ENCODE peak calls at places on chromosome 12, in seven cellular contexts. J is IMR-90, G is H9, S is neuronal stem cell, Q is mesendoderm, R is trophoblast cell, E is H1. O is an unnamed sample.

GRCh38 chr12:126747530-126748149 is 1519.3 kb upstream of the TMEM132C start:
- DNase-seq in S (no peak), J (no peak), R (no peak), G (peak), E (no peak), Q (peak), O (no peak)

GRCh38 chr12:131693149-131693548 is 17.7 kb upstream of the SFSWAP start:
- DNase-seq in R (no peak), J (no peak), S (no peak), Q (no peak), G (no peak), E (no peak), O (no peak)

GRCh38 chr12:14249368-14249767 is 116.1 kb upstream of the ATF7IP start:
- DNase-seq in S (peak), R (no peak), J (no peak), G (no peak), Q (peak), E (no peak), O (no peak)

GRCh38 chr12:59084758-59085383 is 164.6 kb upstream of the LRIG3 start:
- DNase-seq in G (peak), R (no peak), S (no peak), Q (peak), J (peak), E (no peak), O (peak)

GRCh38 chr12:490260-490659 is 30.5 kb downstream of the B4GALNT3 start:
- DNase-seq in G (no peak), J (no peak), R (no peak), E (no peak), S (no peak), Q (no peak), O (no peak)

GRCh38 chr12:27542628-27543027 is 18.6 kb downstream of the PPFIBP1 start:
- DNase-seq in S (no peak), R (peak), G (no peak), Q (peak), E (no peak), J (peak), O (peak)

GRCh38 chr12:64522316-64522715 is 70.4 kb downstream of the TBK1 start:
- DNase-seq in R (no peak), J (peak), G (no peak), E (no peak), Q (no peak), S (no peak), O (peak)

GRCh38 chr12:26691234-26691970 is 141.6 kb downstream of the ITPR2 start:
- DNase-seq in E (peak), Q (peak), S (peak), J (peak), G (peak), R (peak), O (peak)

GRCh38 chr12:13465641-13466040 is 269.1 kb downstream of the EMP1 start:
- DNase-seq in G (no peak), R (no peak), S (no peak), E (no peak), J (no peak), Q (no peak), O (no peak)

GRCh38 chr12:28870839-28871440 is 278.1 kb upstream of the FAR2 start:
- DNase-seq in S (no peak), R (no peak), Q (no peak), J (peak), E (no peak), G (no peak), O (peak)

GRCh38 chr12:58443273-58443980 is 476.9 kb downstream of the LRIG3 start:
- DNase-seq in J (peak), Q (peak), G (peak), R (no peak), S (no peak), E (no peak), O (peak)

GRCh38 chr12:109949089-109949488 is 47.1 kb downstream of the GIT2 start:
- DNase-seq in Q (no peak), G (no peak), S (no peak), R (peak), J (peak), E (no peak), O (peak)

GRCh38 chr12:12538535-12538934 is 24.1 kb downstream of the DUSP16 start:
- DNase-seq in Q (no peak), R (no peak), E (no peak), S (no peak), G (no peak), J (no peak), O (no peak)

GRCh38 chr12:24553259-24553658 is 395.6 kb downstream of the BCAT1 start:
- DNase-seq in Q (no peak), J (no peak), E (no peak), S (no peak), G (no peak), R (no peak), O (no peak)

GRCh38 chr12:53098354-53098981 is 1.0 kb downstream of the IGFBP6 start:
- DNase-seq in E (no peak), R (no peak), Q (peak), S (no peak), J (peak), G (peak), O (peak)

GRCh38 chr12:66693901-66694513 is 15.1 kb upstream of the GRIP1 start:
- DNase-seq in E (no peak), Q (peak), J (peak), S (peak), G (no peak), R (peak), O (peak)

GRCh38 chr12:103586791-103587370 is at the start of gene STAB2:
- DNase-seq in R (peak), E (no peak), G (no peak), S (no peak), J (no peak), Q (no peak), O (no peak)

GRCh38 chr12:45666452-45667215 is 62.9 kb upstream of the ARID2 start:
- DNase-seq in E (no peak), G (no peak), Q (no peak), J (peak), R (no peak), S (no peak), O (no peak)

GRCh38 chr12:67648306-67649164 is at the start of gene DYRK2:
- DNase-seq in S (peak), J (peak), Q (peak), R (peak), E (peak), G (peak), O (peak)

GRCh38 chr12:34401659-34402227 is 379.4 kb downstream of the ALG10 start:
- DNase-seq in E (no peak), Q (no peak), J (no peak), S (no peak), R (no peak), G (no peak), O (no peak)

GRCh38 chr12:115295886-115296285 is 611.9 kb upstream of the TBX3 start:
- DNase-seq in G (no peak), S (no peak), R (no peak), E (no peak), J (no peak), Q (no peak), O (no peak)

DNA sequence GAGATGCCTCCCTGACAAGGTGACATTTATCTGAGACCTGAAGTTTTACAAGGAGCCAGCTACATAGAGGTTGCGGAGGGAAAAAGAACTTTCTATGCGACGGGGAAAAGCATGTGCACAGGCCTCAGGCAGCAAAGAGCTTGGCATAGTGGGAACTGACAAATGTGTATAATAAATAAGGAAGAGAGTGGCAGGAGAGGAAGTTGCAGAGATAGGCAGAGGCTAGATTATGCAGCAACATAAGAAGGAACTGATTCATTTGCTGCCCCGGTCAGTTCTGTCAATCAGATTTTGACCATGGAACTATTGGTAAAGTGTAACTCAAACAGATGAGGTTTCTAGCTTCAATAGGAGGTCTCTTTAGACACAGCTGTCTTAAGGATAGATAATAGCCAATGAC is 33.7 kb upstream of the RIC8B start:
- DNase-seq in E (no peak), S (no peak), Q (no peak), G (no peak), R (no peak), J (no peak), O (no peak)
- H3K18ac ChIP-seq in E (no peak), S (no peak), Q (no peak), G (no peak), R (no peak), J (no peak), O (no peak)

DNA sequence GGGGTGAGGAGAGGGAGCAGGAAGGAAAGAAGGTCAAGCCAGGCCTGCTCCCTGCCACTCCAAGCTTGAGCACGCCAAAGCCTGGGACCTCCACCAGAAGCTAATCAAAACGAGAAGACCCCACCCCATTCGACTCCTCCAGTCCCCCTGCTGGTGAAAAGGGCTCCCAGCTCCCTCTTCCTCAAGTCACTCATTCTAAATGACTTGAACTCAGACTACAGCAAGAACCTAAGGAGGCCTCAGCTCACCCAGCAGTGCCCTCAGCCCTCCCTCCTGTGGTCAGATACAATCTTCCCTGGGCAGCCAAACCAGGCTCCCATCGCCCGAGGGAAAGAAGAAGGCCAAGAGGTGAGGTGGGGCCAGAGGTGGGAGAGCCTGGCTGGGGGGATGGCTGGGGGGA is 17.4 kb downstream of the HDAC7 start:
- DNase-seq in S (no peak), R (no peak), J (no peak), G (no peak), E (no peak), Q (peak), O (no peak)
- H3K18ac ChIP-seq in S (peak), R (peak), J (no peak), G (no peak), E (no peak), Q (no peak), O (peak)

DNA sequence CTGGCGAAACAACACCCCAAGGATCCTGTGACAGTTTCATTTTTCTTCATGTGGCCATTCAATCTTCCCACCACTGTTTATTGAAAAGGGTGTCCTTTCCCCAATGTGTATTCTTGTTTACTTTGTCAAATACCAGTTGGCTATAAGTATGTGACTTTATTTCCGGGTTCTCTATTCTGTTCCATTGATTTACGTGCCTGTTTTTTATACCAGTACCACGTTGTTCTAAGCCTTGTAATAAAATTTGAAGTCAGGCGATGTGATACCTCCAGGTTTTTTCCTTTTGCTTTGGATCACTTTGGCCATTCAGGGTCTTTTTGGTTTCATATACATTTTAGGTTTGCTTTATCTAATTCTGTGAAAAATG is 9.1 kb upstream of the MGAT4C start:
- DNase-seq in G (no peak), J (no peak), E (no peak), R (no peak), S (no peak), Q (no peak), O (no peak)
- H3K18ac ChIP-seq in G (no peak), J (no peak), E (no peak), R (no peak), S (no peak), Q (no peak), O (no peak)

DNA sequence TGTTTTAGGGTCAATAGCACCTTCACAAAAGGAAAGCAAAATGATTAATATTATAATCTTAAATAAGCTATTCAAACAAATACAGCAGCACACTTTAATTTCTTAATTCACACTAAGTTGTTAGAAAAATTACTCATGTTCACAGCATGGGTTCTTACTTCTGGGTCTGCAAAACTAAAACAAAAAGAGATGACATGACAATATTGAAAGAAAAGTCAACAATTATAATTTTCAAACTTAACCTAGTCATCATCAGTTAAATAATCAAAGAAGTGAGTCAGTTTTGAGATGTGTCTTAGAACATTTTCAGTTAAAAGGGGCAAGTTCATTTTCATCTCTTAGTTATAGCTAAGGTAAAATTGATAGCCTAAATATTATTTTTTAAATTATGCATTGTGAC is 47.7 kb upstream of the RMST start:
- DNase-seq in J (no peak), S (no peak), E (no peak), G (no peak), Q (no peak), R (no peak), O (no peak)
- H3K18ac ChIP-seq in J (no peak), S (no peak), E (no peak), G (no peak), Q (no peak), R (no peak), O (no peak)

DNA sequence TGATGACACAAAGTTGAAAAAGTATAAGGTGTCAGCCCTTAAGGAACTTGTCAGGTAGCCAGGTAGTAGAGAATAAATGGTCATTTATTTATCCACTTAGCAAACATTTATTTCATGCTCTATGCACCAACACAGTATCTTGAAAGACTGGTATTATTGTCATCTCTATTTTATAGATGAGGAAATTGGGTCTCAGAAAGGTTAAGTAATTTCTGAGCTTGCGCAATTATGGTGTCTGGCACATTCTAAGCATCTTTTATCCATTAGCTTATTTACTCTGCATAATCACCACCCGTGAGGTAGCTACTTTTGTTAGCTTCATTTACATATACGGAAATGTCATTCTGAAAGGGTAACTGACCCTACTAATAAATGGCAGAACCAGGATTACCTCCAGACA is 2.5 kb upstream of the UTP20 start:
- DNase-seq in S (no peak), G (no peak), E (no peak), J (no peak), R (no peak), Q (no peak), O (no peak)
- H3K18ac ChIP-seq in S (no peak), G (no peak), E (no peak), J (no peak), R (no peak), Q (no peak), O (no peak)

DNA sequence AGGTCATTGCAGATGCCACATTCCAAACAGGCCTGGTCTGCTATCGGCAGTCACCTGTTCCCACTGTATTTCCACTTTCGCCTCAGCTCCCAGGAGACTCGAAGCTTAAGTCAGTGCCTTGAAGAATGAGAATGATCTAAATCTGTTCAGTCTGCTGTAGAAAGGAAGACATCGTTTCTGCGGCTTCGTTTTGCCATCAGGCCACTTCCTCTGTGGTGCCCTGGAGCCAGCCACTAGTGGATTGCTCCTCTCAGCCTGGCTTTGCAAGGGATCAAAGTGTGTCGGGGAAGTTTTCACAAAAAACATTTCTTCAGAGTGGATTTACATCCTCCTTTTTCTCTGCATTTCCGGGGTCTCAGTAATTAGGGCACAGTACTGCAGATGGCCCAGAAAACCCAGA is 66.7 kb downstream of the AACS start:
- DNase-seq in S (no peak), J (no peak), Q (no peak), G (no peak), E (no peak), R (no peak), O (no peak)
- H3K18ac ChIP-seq in S (no peak), J (no peak), Q (no peak), G (no peak), E (no peak), R (no peak), O (no peak)